ENCODE peak calls at places on chromosomes 11 and 22, in nine cellular contexts. One of them, this sample, is unnamed.

GRCh38 chr11:77747381-77747969 is 73.0 kb downstream of the RSF1 start:
- DNase-seq in NCI-H1105: no peak
- DNase-seq in neural progenitor cell: no peak
- DNase-seq in RWPE1: no peak
- DNase-seq in stimulated activated CD8-positive, alpha-beta memory T cell treated with anti-CD3 and anti-CD28 coated beads, Interleukin-15, amount 100 ng/mL, for 1 hour: no peak
- DNase-seq in cardiac fibroblast: peak
- DNase-seq in substantia nigra: no peak
- DNase-seq in thoracic aorta: no peak
- DNase-seq in mesendoderm: peak
- DNase-seq in this sample: no peak

GRCh38 chr11:115054541-115055538 is 376.5 kb downstream of the NXPE2 start:
- DNase-seq in NCI-H1105: no peak
- DNase-seq in neural progenitor cell: no peak
- DNase-seq in cardiac fibroblast: no peak
- DNase-seq in RWPE1: no peak
- DNase-seq in mesendoderm: peak
- DNase-seq in substantia nigra: no peak
- DNase-seq in thoracic aorta: no peak
- DNase-seq in stimulated activated CD8-positive, alpha-beta memory T cell treated with anti-CD3 and anti-CD28 coated beads, Interleukin-15, amount 100 ng/mL, for 1 hour: no peak
- DNase-seq in this sample: no peak

GRCh38 chr22:19610518-19611253 is 86.5 kb upstream of the CLDN5 start:
- DNase-seq in thoracic aorta: no peak
- DNase-seq in neural progenitor cell: no peak
- DNase-seq in stimulated activated CD8-positive, alpha-beta memory T cell treated with anti-CD3 and anti-CD28 coated beads, Interleukin-15, amount 100 ng/mL, for 1 hour: no peak
- DNase-seq in mesendoderm: no peak
- DNase-seq in RWPE1: no peak
- DNase-seq in cardiac fibroblast: no peak
- DNase-seq in NCI-H1105: no peak
- DNase-seq in substantia nigra: no peak
- DNase-seq in this sample: no peak

GRCh38 chr22:37601203-37601539 is 7.5 kb upstream of the GGA1 start:
- DNase-seq in mesendoderm: no peak
- DNase-seq in neural progenitor cell: no peak
- DNase-seq in thoracic aorta: no peak
- DNase-seq in substantia nigra: no peak
- DNase-seq in stimulated activated CD8-positive, alpha-beta memory T cell treated with anti-CD3 and anti-CD28 coated beads, Interleukin-15, amount 100 ng/mL, for 1 hour: no peak
- DNase-seq in RWPE1: no peak
- DNase-seq in NCI-H1105: no peak
- DNase-seq in cardiac fibroblast: no peak
- DNase-seq in this sample: no peak

GRCh38 chr11:45815747-45816146 is 10.8 kb downstream of the SLC35C1 start:
- DNase-seq in mesendoderm: peak
- DNase-seq in stimulated activated CD8-positive, alpha-beta memory T cell treated with anti-CD3 and anti-CD28 coated beads, Interleukin-15, amount 100 ng/mL, for 1 hour: no peak
- DNase-seq in thoracic aorta: no peak
- DNase-seq in substantia nigra: no peak
- DNase-seq in RWPE1: no peak
- DNase-seq in NCI-H1105: no peak
- DNase-seq in cardiac fibroblast: peak
- DNase-seq in neural progenitor cell: no peak
- DNase-seq in this sample: no peak

GRCh38 chr11:77467233-77467632 is 6.7 kb downstream of the PAK1 start:
- DNase-seq in stimulated activated CD8-positive, alpha-beta memory T cell treated with anti-CD3 and anti-CD28 coated beads, Interleukin-15, amount 100 ng/mL, for 1 hour: no peak
- DNase-seq in substantia nigra: no peak
- DNase-seq in thoracic aorta: no peak
- DNase-seq in RWPE1: no peak
- DNase-seq in cardiac fibroblast: no peak
- DNase-seq in neural progenitor cell: no peak
- DNase-seq in NCI-H1105: no peak
- DNase-seq in mesendoderm: no peak
- DNase-seq in this sample: no peak

GRCh38 chr11:71913716-71914115 is 14.7 kb downstream of the XNDC1N start:
- DNase-seq in RWPE1: no peak
- DNase-seq in stimulated activated CD8-positive, alpha-beta memory T cell treated with anti-CD3 and anti-CD28 coated beads, Interleukin-15, amount 100 ng/mL, for 1 hour: no peak
- DNase-seq in mesendoderm: no peak
- DNase-seq in substantia nigra: no peak
- DNase-seq in NCI-H1105: no peak
- DNase-seq in thoracic aorta: no peak
- DNase-seq in neural progenitor cell: no peak
- DNase-seq in cardiac fibroblast: no peak
- DNase-seq in this sample: no peak

GRCh38 chr11:134532921-134533421 is 120.9 kb upstream of the B3GAT1 start:
- DNase-seq in mesendoderm: no peak
- DNase-seq in stimulated activated CD8-positive, alpha-beta memory T cell treated with anti-CD3 and anti-CD28 coated beads, Interleukin-15, amount 100 ng/mL, for 1 hour: no peak
- DNase-seq in substantia nigra: no peak
- DNase-seq in thoracic aorta: no peak
- DNase-seq in neural progenitor cell: no peak
- DNase-seq in NCI-H1105: no peak
- DNase-seq in cardiac fibroblast: no peak
- DNase-seq in RWPE1: no peak
- DNase-seq in this sample: no peak

GRCh38 chr11:2091786-2092463 is 47.3 kb downstream of the IGF2 start:
- DNase-seq in cardiac fibroblast: no peak
- DNase-seq in NCI-H1105: no peak
- DNase-seq in neural progenitor cell: no peak
- DNase-seq in thoracic aorta: no peak
- DNase-seq in mesendoderm: no peak
- DNase-seq in stimulated activated CD8-positive, alpha-beta memory T cell treated with anti-CD3 and anti-CD28 coated beads, Interleukin-15, amount 100 ng/mL, for 1 hour: no peak
- DNase-seq in substantia nigra: no peak
- DNase-seq in RWPE1: no peak
- DNase-seq in this sample: no peak

GRCh38 chr22:19644314-19645223 is 69.7 kb upstream of the SEPTIN5 start:
- DNase-seq in mesendoderm: no peak
- DNase-seq in substantia nigra: no peak
- DNase-seq in neural progenitor cell: no peak
- DNase-seq in stimulated activated CD8-positive, alpha-beta memory T cell treated with anti-CD3 and anti-CD28 coated beads, Interleukin-15, amount 100 ng/mL, for 1 hour: no peak
- DNase-seq in thoracic aorta: no peak
- DNase-seq in cardiac fibroblast: no peak
- DNase-seq in NCI-H1105: no peak
- DNase-seq in RWPE1: no peak
- DNase-seq in this sample: peak

GRCh38 chr11:130876100-130876499 is 40.2 kb downstream of the SNX19 start:
- DNase-seq in stimulated activated CD8-positive, alpha-beta memory T cell treated with anti-CD3 and anti-CD28 coated beads, Interleukin-15, amount 100 ng/mL, for 1 hour: no peak
- DNase-seq in cardiac fibroblast: no peak
- DNase-seq in mesendoderm: peak
- DNase-seq in NCI-H1105: no peak
- DNase-seq in thoracic aorta: no peak
- DNase-seq in RWPE1: no peak
- DNase-seq in substantia nigra: no peak
- DNase-seq in neural progenitor cell: no peak
- DNase-seq in this sample: no peak

GRCh38 chr22:39253427-39254070 is 8.8 kb upstream of the PDGFB start:
- DNase-seq in stimulated activated CD8-positive, alpha-beta memory T cell treated with anti-CD3 and anti-CD28 coated beads, Interleukin-15, amount 100 ng/mL, for 1 hour: no peak
- DNase-seq in thoracic aorta: peak
- DNase-seq in mesendoderm: peak
- DNase-seq in cardiac fibroblast: peak
- DNase-seq in RWPE1: peak
- DNase-seq in neural progenitor cell: no peak
- DNase-seq in NCI-H1105: peak
- DNase-seq in substantia nigra: no peak
- DNase-seq in this sample: no peak

GRCh38 chr11:10628506-10629236 is 60.2 kb upstream of the LYVE1 start:
- DNase-seq in substantia nigra: no peak
- DNase-seq in thoracic aorta: no peak
- DNase-seq in cardiac fibroblast: no peak
- DNase-seq in RWPE1: no peak
- DNase-seq in stimulated activated CD8-positive, alpha-beta memory T cell treated with anti-CD3 and anti-CD28 coated beads, Interleukin-15, amount 100 ng/mL, for 1 hour: no peak
- DNase-seq in neural progenitor cell: no peak
- DNase-seq in NCI-H1105: no peak
- DNase-seq in mesendoderm: no peak
- DNase-seq in this sample: no peak

GRCh38 chr11:57680552-57680874 is 12.6 kb downstream of the ZDHHC5 start:
- DNase-seq in stimulated activated CD8-positive, alpha-beta memory T cell treated with anti-CD3 and anti-CD28 coated beads, Interleukin-15, amount 100 ng/mL, for 1 hour: no peak
- DNase-seq in neural progenitor cell: no peak
- DNase-seq in substantia nigra: no peak
- DNase-seq in cardiac fibroblast: peak
- DNase-seq in NCI-H1105: no peak
- DNase-seq in RWPE1: peak
- DNase-seq in thoracic aorta: no peak
- DNase-seq in mesendoderm: no peak
- DNase-seq in this sample: peak

GRCh38 chr22:44463151-44463550 is 34.9 kb downstream of the RTL6 start:
- DNase-seq in neural progenitor cell: no peak
- DNase-seq in mesendoderm: no peak
- DNase-seq in NCI-H1105: no peak
- DNase-seq in RWPE1: no peak
- DNase-seq in substantia nigra: no peak
- DNase-seq in thoracic aorta: no peak
- DNase-seq in cardiac fibroblast: no peak
- DNase-seq in stimulated activated CD8-positive, alpha-beta memory T cell treated with anti-CD3 and anti-CD28 coated beads, Interleukin-15, amount 100 ng/mL, for 1 hour: no peak
- DNase-seq in this sample: no peak